ENCODE peak calls at places on chromosomes 3 and 15, in eight cellular contexts. One of them, this sample, is unnamed.

GRCh38 chr15:77720617-77721016 is 87.9 kb upstream of the LINGO1 start:
- DNase-seq in RPMI8226: peak
- DNase-seq in ELF-1: no peak
- DNase-seq in NCI-H2081: no peak
- DNase-seq in activated T-cell treated with anti-CD3 and anti-CD28 coated beads, Interleukin-2, amount 50 U/mL, for 72 hours: no peak
- DNase-seq in nucleus accumbens: no peak
- DNase-seq in NCI-H187: no peak
- DNase-seq in sigmoid colon: no peak
- DNase-seq in this sample: no peak

GRCh38 chr3:115245437-115245836 is 98.3 kb upstream of the ZBTB20 start:
- DNase-seq in RPMI8226: no peak
- DNase-seq in ELF-1: peak
- DNase-seq in NCI-H2081: no peak
- DNase-seq in activated T-cell treated with anti-CD3 and anti-CD28 coated beads, Interleukin-2, amount 50 U/mL, for 72 hours: no peak
- DNase-seq in nucleus accumbens: no peak
- DNase-seq in NCI-H187: no peak
- DNase-seq in sigmoid colon: no peak
- DNase-seq in this sample: no peak

GRCh38 chr3:174229916-174230315 is 629.2 kb upstream of the NAALADL2 start:
- DNase-seq in RPMI8226: no peak
- DNase-seq in ELF-1: no peak
- DNase-seq in NCI-H2081: no peak
- DNase-seq in activated T-cell treated with anti-CD3 and anti-CD28 coated beads, Interleukin-2, amount 50 U/mL, for 72 hours: no peak
- DNase-seq in nucleus accumbens: no peak
- DNase-seq in NCI-H187: no peak
- DNase-seq in sigmoid colon: no peak
- DNase-seq in this sample: no peak

GRCh38 chr15:78018968-78019644 is 58.4 kb downstream of the TBC1D2B start:
- DNase-seq in RPMI8226: no peak
- DNase-seq in ELF-1: no peak
- DNase-seq in NCI-H2081: no peak
- DNase-seq in activated T-cell treated with anti-CD3 and anti-CD28 coated beads, Interleukin-2, amount 50 U/mL, for 72 hours: no peak
- DNase-seq in nucleus accumbens: no peak
- DNase-seq in NCI-H187: no peak
- DNase-seq in sigmoid colon: no peak
- DNase-seq in this sample: no peak

GRCh38 chr3:16513141-16514020 is at the start of gene RFTN1:
- DNase-seq in RPMI8226: peak
- DNase-seq in ELF-1: peak
- DNase-seq in NCI-H2081: no peak
- DNase-seq in activated T-cell treated with anti-CD3 and anti-CD28 coated beads, Interleukin-2, amount 50 U/mL, for 72 hours: peak
- DNase-seq in nucleus accumbens: no peak
- DNase-seq in NCI-H187: no peak
- DNase-seq in sigmoid colon: no peak
- DNase-seq in this sample: peak

GRCh38 chr15:91469627-91470567 is 369.8 kb downstream of the SV2B start:
- DNase-seq in RPMI8226: no peak
- DNase-seq in ELF-1: no peak
- DNase-seq in NCI-H2081: no peak
- DNase-seq in activated T-cell treated with anti-CD3 and anti-CD28 coated beads, Interleukin-2, amount 50 U/mL, for 72 hours: peak
- DNase-seq in nucleus accumbens: no peak
- DNase-seq in NCI-H187: no peak
- DNase-seq in sigmoid colon: no peak
- DNase-seq in this sample: no peak

GRCh38 chr15:31393441-31394091 is 66.9 kb downstream of the KLF13 start:
- DNase-seq in RPMI8226: no peak
- DNase-seq in ELF-1: no peak
- DNase-seq in NCI-H2081: no peak
- DNase-seq in activated T-cell treated with anti-CD3 and anti-CD28 coated beads, Interleukin-2, amount 50 U/mL, for 72 hours: no peak
- DNase-seq in nucleus accumbens: no peak
- DNase-seq in NCI-H187: no peak
- DNase-seq in sigmoid colon: peak
- DNase-seq in this sample: peak

GRCh38 chr15:91863621-91864255 is 10.2 kb downstream of the SLCO3A1 start:
- DNase-seq in RPMI8226: peak
- DNase-seq in ELF-1: no peak
- DNase-seq in NCI-H2081: no peak
- DNase-seq in activated T-cell treated with anti-CD3 and anti-CD28 coated beads, Interleukin-2, amount 50 U/mL, for 72 hours: no peak
- DNase-seq in nucleus accumbens: no peak
- DNase-seq in NCI-H187: no peak
- DNase-seq in sigmoid colon: no peak
- DNase-seq in this sample: no peak

GRCh38 chr3:123152656-123153055 is 49.1 kb upstream of the SEC22A start:
- DNase-seq in RPMI8226: no peak
- DNase-seq in ELF-1: no peak
- DNase-seq in NCI-H2081: no peak
- DNase-seq in activated T-cell treated with anti-CD3 and anti-CD28 coated beads, Interleukin-2, amount 50 U/mL, for 72 hours: no peak
- DNase-seq in nucleus accumbens: no peak
- DNase-seq in NCI-H187: no peak
- DNase-seq in sigmoid colon: no peak
- DNase-seq in this sample: no peak

GRCh38 chr3:137792633-137793271 is 28.6 kb downstream of the SOX14 start:
- DNase-seq in RPMI8226: peak
- DNase-seq in ELF-1: peak
- DNase-seq in NCI-H2081: no peak
- DNase-seq in activated T-cell treated with anti-CD3 and anti-CD28 coated beads, Interleukin-2, amount 50 U/mL, for 72 hours: no peak
- DNase-seq in nucleus accumbens: no peak
- DNase-seq in NCI-H187: no peak
- DNase-seq in sigmoid colon: no peak
- DNase-seq in this sample: peak

GRCh38 chr3:58580826-58581327 is 3.7 kb upstream of the FAM107A start:
- DNase-seq in RPMI8226: no peak
- DNase-seq in ELF-1: peak
- DNase-seq in NCI-H2081: no peak
- DNase-seq in activated T-cell treated with anti-CD3 and anti-CD28 coated beads, Interleukin-2, amount 50 U/mL, for 72 hours: no peak
- DNase-seq in nucleus accumbens: no peak
- DNase-seq in NCI-H187: no peak
- DNase-seq in sigmoid colon: no peak
- DNase-seq in this sample: peak

GRCh38 chr3:294581-294980 is 98.0 kb downstream of the CHL1 start:
- DNase-seq in RPMI8226: no peak
- DNase-seq in ELF-1: no peak
- DNase-seq in NCI-H2081: no peak
- DNase-seq in activated T-cell treated with anti-CD3 and anti-CD28 coated beads, Interleukin-2, amount 50 U/mL, for 72 hours: no peak
- DNase-seq in nucleus accumbens: no peak
- DNase-seq in NCI-H187: no peak
- DNase-seq in sigmoid colon: no peak
- DNase-seq in this sample: no peak

This sample was measured in GM23338.